ENCODE peak calls at places on chromosomes 13 and 19, in four cellular contexts. C is EH, H is PC-9, O is GM10248. V is an unnamed sample.

GRCh38 chr13:30829788-30830637 is 76.1 kb upstream of the MEDAG start:
- DNase-seq in C (peak), H (no peak), O (no peak), V (peak)

GRCh38 chr19:10864538-10864899 is 6.8 kb upstream of the CARM1 start:
- DNase-seq in C (peak), H (peak), O (peak), V (peak)

GRCh38 chr13:112645327-112645914 is 44.4 kb upstream of the ATP11A start:
- DNase-seq in C (no peak), H (no peak), O (no peak), V (no peak)

GRCh38 chr19:19342086-19343015 is 21.7 kb downstream of the MAU2 start:
- DNase-seq in C (peak), H (peak), O (peak), V (peak)

GRCh38 chr19:13260883-13261653 is 110.9 kb downstream of the IER2 start:
- DNase-seq in C (peak), H (peak), O (peak), V (peak)

GRCh38 chr19:11322269-11323024 is 17.0 kb downstream of the RAB3D start:
- DNase-seq in C (no peak), H (peak), O (no peak), V (no peak)

GRCh38 chr19:28703400-28703956 is 509.5 kb downstream of the UQCRFS1 start:
- DNase-seq in C (no peak), H (no peak), O (no peak), V (no peak)

GRCh38 chr19:34368338-34368737 is 3.3 kb downstream of the GPI start:
- DNase-seq in C (no peak), H (no peak), O (no peak), V (no peak)

GRCh38 chr13:113017506-113018215 is 48.6 kb downstream of the MCF2L start:
- DNase-seq in C (no peak), H (no peak), O (no peak), V (no peak)

GRCh38 chr19:49520705-49521319 is 7.0 kb upstream of the RCN3 start:
- DNase-seq in C (no peak), H (no peak), O (no peak), V (no peak)

GRCh38 chr13:94217370-94217769 is 262.1 kb downstream of the DCT start:
- DNase-seq in C (peak), H (no peak), O (no peak), V (no peak)

GRCh38 chr19:17026041-17026658 is 460 bp downstream of the CPAMD8 start:
- DNase-seq in C (no peak), H (peak), O (no peak), V (no peak)

GRCh38 chr13:85816413-85816812 is 17.2 kb upstream of the SLITRK6 start:
- DNase-seq in C (no peak), H (no peak), O (no peak), V (no peak)

GRCh38 chr19:18606281-18607221 is at the start of gene CRLF1:
- DNase-seq in C (no peak), H (no peak), O (no peak), V (no peak)

GRCh38 chr13:46668906-46669525 is 116.0 kb downstream of the LRCH1 start:
- DNase-seq in C (no peak), H (no peak), O (no peak), V (no peak)

GRCh38 chr13:40619479-40619814 is 47.0 kb downstream of the FOXO1 start:
- DNase-seq in C (peak), H (no peak), O (no peak), V (no peak)

GRCh38 chr13:39777527-39778061 is 122.1 kb downstream of the COG6 start:
- DNase-seq in C (peak), H (peak), O (no peak), V (peak)

GRCh38 chr13:41780736-41781708 is 179.9 kb downstream of the VWA8 start:
- DNase-seq in C (peak), H (peak), O (no peak), V (peak)

GRCh38 chr13:107846642-107847041 is 368.7 kb downstream of the LIG4 start:
- DNase-seq in C (no peak), H (no peak), O (no peak), V (no peak)

GRCh38 chr19:46975918-46976782 is 43.5 kb upstream of the NPAS1 start:
- DNase-seq in C (peak), H (peak), O (no peak), V (peak)

GRCh38 chr19:38024991-38025716 is 118.1 kb downstream of the SIPA1L3 start:
- DNase-seq in C (no peak), H (no peak), O (no peak), V (no peak)

GRCh38 chr19:50677636-50678035 is 28.4 kb downstream of the C19orf81 start:
- DNase-seq in C (no peak), H (no peak), O (no peak), V (no peak)